ENCODE peak calls at places on chromosomes 3 and 15, in four cellular contexts. J is AG08396; W is stimulated activated CD4-positive, alpha-beta T cell treated with anti-CD3 and anti-CD28 coated beads, Interleukin-4, amount 100 ng/mL, for 48 hours; V is frontal cortex. S is an unnamed sample.

GRCh38 chr3:194204036-194204792 is 68.3 kb downstream of the HES1 start:
- DNase-seq in J (no peak), W (no peak), V (peak), S (no peak)

GRCh38 chr3:104323226-104323625 is 1043.5 kb upstream of the ALCAM start:
- DNase-seq in J (no peak), W (no peak), V (no peak), S (no peak)

GRCh38 chr3:3560566-3561336 is 238.5 kb upstream of the LRRN1 start:
- DNase-seq in J (no peak), W (no peak), V (no peak), S (no peak)

GRCh38 chr3:141109761-141110160 is 58.6 kb downstream of the SPSB4 start:
- DNase-seq in J (no peak), W (no peak), V (no peak), S (no peak)

GRCh38 chr3:24020036-24020691 is 75.1 kb downstream of the NR1D2 start:
- DNase-seq in J (no peak), W (no peak), V (no peak), S (no peak)

GRCh38 chr3:10983219-10983916 is 9.2 kb upstream of the SLC6A1 start:
- DNase-seq in J (peak), W (no peak), V (peak), S (peak)

GRCh38 chr15:78429477-78429876 is 8.5 kb upstream of the IREB2 start:
- DNase-seq in J (no peak), W (no peak), V (no peak), S (no peak)

GRCh38 chr3:38643090-38643489 is 6.4 kb downstream of the SCN5A start:
- DNase-seq in J (no peak), W (no peak), V (no peak), S (no peak)

GRCh38 chr3:135629696-135630408 is 335.7 kb upstream of the PPP2R3A start:
- DNase-seq in J (no peak), W (no peak), V (no peak), S (no peak)

GRCh38 chr3:156093966-156094365 is 26.4 kb upstream of the KCNAB1 start:
- DNase-seq in J (no peak), W (no peak), V (no peak), S (no peak)

GRCh38 chr3:37072892-37073291 is 79.6 kb downstream of the MLH1 start:
- DNase-seq in J (peak), W (no peak), V (no peak), S (peak)

S was measured in hepatic stellate cell.